ENCODE peak calls at places on chromosome 6, in four cellular contexts. One of them, this sample, is unnamed.

GRCh38 chr6:168162366-168162765 is 83.4 kb upstream of the FRMD1 start:
- DNase-seq in tibial nerve: peak; percentile 3
- DNase-seq in epithelial cell of proximal tubule: no peak
- DNase-seq in CD8-positive, alpha-beta memory T cell: no peak
- DNase-seq in this sample: no peak

GRCh38 chr6:3208096-3208774 is 19.2 kb downstream of the TUBB2B start:
- DNase-seq in tibial nerve: peak; percentile 45
- DNase-seq in epithelial cell of proximal tubule: no peak
- DNase-seq in CD8-positive, alpha-beta memory T cell: no peak
- DNase-seq in this sample: peak; percentile 68

GRCh38 chr6:113856011-113856551 is 1.1 kb upstream of the MARCKS start:
- DNase-seq in tibial nerve: peak; percentile 30
- DNase-seq in epithelial cell of proximal tubule: no peak
- DNase-seq in CD8-positive, alpha-beta memory T cell: no peak
- DNase-seq in this sample: no peak

GRCh38 chr6:80214436-80215022 is 108.1 kb downstream of the BCKDHB start:
- DNase-seq in tibial nerve: no peak
- DNase-seq in epithelial cell of proximal tubule: peak; percentile 12
- DNase-seq in CD8-positive, alpha-beta memory T cell: no peak
- DNase-seq in this sample: peak; percentile 53

GRCh38 chr6:168496932-168497331 is 55.9 kb downstream of the SMOC2 start:
- DNase-seq in tibial nerve: no peak
- DNase-seq in epithelial cell of proximal tubule: no peak
- DNase-seq in CD8-positive, alpha-beta memory T cell: no peak
- DNase-seq in this sample: no peak

GRCh38 chr6:34888874-34889555 is at the start of gene ANKS1A:
- DNase-seq in tibial nerve: peak; percentile 72
- DNase-seq in epithelial cell of proximal tubule: no peak
- DNase-seq in CD8-positive, alpha-beta memory T cell: peak; percentile 95
- DNase-seq in this sample: no peak

GRCh38 chr6:130708338-130708737 is 118.9 kb upstream of the SMLR1 start:
- DNase-seq in tibial nerve: no peak
- DNase-seq in epithelial cell of proximal tubule: no peak
- DNase-seq in CD8-positive, alpha-beta memory T cell: no peak
- DNase-seq in this sample: no peak

GRCh38 chr6:31829633-31830492 is 2.3 kb downstream of the HSPA1B start:
- DNase-seq in tibial nerve: no peak
- DNase-seq in epithelial cell of proximal tubule: no peak
- DNase-seq in CD8-positive, alpha-beta memory T cell: no peak
- DNase-seq in this sample: no peak

GRCh38 chr6:62669831-62670230 is 383.8 kb upstream of the KHDRBS2 start:
- DNase-seq in tibial nerve: no peak
- DNase-seq in epithelial cell of proximal tubule: no peak
- DNase-seq in CD8-positive, alpha-beta memory T cell: no peak
- DNase-seq in this sample: no peak

GRCh38 chr6:112835078-112835477 is 487.9 kb downstream of the RFPL4B start:
- DNase-seq in tibial nerve: no peak
- DNase-seq in epithelial cell of proximal tubule: no peak
- DNase-seq in CD8-positive, alpha-beta memory T cell: no peak
- DNase-seq in this sample: no peak

GRCh38 chr6:88680654-88681053 is 282.8 kb downstream of the RNGTT start:
- DNase-seq in tibial nerve: no peak
- DNase-seq in epithelial cell of proximal tubule: no peak
- DNase-seq in CD8-positive, alpha-beta memory T cell: no peak
- DNase-seq in this sample: no peak

GRCh38 chr6:135481786-135482369 is 15.7 kb downstream of the AHI1 start:
- DNase-seq in tibial nerve: no peak
- DNase-seq in epithelial cell of proximal tubule: no peak
- DNase-seq in CD8-positive, alpha-beta memory T cell: no peak
- DNase-seq in this sample: no peak

GRCh38 chr6:97427648-97428047 is 144.6 kb upstream of the MMS22L start:
- DNase-seq in tibial nerve: no peak
- DNase-seq in epithelial cell of proximal tubule: no peak
- DNase-seq in CD8-positive, alpha-beta memory T cell: no peak
- DNase-seq in this sample: no peak

GRCh38 chr6:109782401-109783046 is 91.4 kb downstream of the FIG4 start:
- DNase-seq in tibial nerve: no peak
- DNase-seq in epithelial cell of proximal tubule: no peak
- DNase-seq in CD8-positive, alpha-beta memory T cell: no peak
- DNase-seq in this sample: no peak

GRCh38 chr6:135594000-135594399 is 96.5 kb upstream of the AHI1 start:
- DNase-seq in tibial nerve: no peak
- DNase-seq in epithelial cell of proximal tubule: no peak
- DNase-seq in CD8-positive, alpha-beta memory T cell: no peak
- DNase-seq in this sample: no peak

GRCh38 chr6:168942646-168943045 is 311.0 kb downstream of the THBS2 start:
- DNase-seq in tibial nerve: no peak
- DNase-seq in epithelial cell of proximal tubule: no peak
- DNase-seq in CD8-positive, alpha-beta memory T cell: no peak
- DNase-seq in this sample: no peak

GRCh38 chr6:26457407-26457795 is 354 bp upstream of the BTN2A1 start:
- DNase-seq in tibial nerve: no peak
- DNase-seq in epithelial cell of proximal tubule: no peak
- DNase-seq in CD8-positive, alpha-beta memory T cell: no peak
- DNase-seq in this sample: no peak

GRCh38 chr6:142846459-142846831 is 98.5 kb downstream of the HIVEP2 start:
- DNase-seq in tibial nerve: no peak
- DNase-seq in epithelial cell of proximal tubule: peak; percentile 78
- DNase-seq in CD8-positive, alpha-beta memory T cell: no peak
- DNase-seq in this sample: no peak

GRCh38 chr6:54107470-54107869 is 3.8 kb upstream of the MLIP start:
- DNase-seq in tibial nerve: no peak
- DNase-seq in epithelial cell of proximal tubule: no peak
- DNase-seq in CD8-positive, alpha-beta memory T cell: no peak
- DNase-seq in this sample: no peak

GRCh38 chr6:85551264-85551663 is 42.4 kb downstream of the SNX14 start:
- DNase-seq in tibial nerve: no peak
- DNase-seq in epithelial cell of proximal tubule: no peak
- DNase-seq in CD8-positive, alpha-beta memory T cell: no peak
- DNase-seq in this sample: no peak

GRCh38 chr6:72977114-72977513 is 248.2 kb downstream of the KHDC1L start:
- DNase-seq in tibial nerve: no peak
- DNase-seq in epithelial cell of proximal tubule: no peak
- DNase-seq in CD8-positive, alpha-beta memory T cell: no peak
- DNase-seq in this sample: no peak

GRCh38 chr6:25219147-25219546 is 60.0 kb upstream of the CARMIL1 start:
- DNase-seq in tibial nerve: no peak
- DNase-seq in epithelial cell of proximal tubule: no peak
- DNase-seq in CD8-positive, alpha-beta memory T cell: no peak
- DNase-seq in this sample: no peak

GRCh38 chr6:1436334-1437306 is 47.2 kb downstream of the FOXF2 start:
- DNase-seq in tibial nerve: peak; percentile 90
- DNase-seq in epithelial cell of proximal tubule: peak; percentile 19
- DNase-seq in CD8-positive, alpha-beta memory T cell: no peak
- DNase-seq in this sample: peak; percentile 59

GRCh38 chr6:3959385-3959784 is 110.2 kb downstream of the FAM50B start:
- DNase-seq in tibial nerve: no peak
- DNase-seq in epithelial cell of proximal tubule: no peak
- DNase-seq in CD8-positive, alpha-beta memory T cell: no peak
- DNase-seq in this sample: no peak

DNA sequence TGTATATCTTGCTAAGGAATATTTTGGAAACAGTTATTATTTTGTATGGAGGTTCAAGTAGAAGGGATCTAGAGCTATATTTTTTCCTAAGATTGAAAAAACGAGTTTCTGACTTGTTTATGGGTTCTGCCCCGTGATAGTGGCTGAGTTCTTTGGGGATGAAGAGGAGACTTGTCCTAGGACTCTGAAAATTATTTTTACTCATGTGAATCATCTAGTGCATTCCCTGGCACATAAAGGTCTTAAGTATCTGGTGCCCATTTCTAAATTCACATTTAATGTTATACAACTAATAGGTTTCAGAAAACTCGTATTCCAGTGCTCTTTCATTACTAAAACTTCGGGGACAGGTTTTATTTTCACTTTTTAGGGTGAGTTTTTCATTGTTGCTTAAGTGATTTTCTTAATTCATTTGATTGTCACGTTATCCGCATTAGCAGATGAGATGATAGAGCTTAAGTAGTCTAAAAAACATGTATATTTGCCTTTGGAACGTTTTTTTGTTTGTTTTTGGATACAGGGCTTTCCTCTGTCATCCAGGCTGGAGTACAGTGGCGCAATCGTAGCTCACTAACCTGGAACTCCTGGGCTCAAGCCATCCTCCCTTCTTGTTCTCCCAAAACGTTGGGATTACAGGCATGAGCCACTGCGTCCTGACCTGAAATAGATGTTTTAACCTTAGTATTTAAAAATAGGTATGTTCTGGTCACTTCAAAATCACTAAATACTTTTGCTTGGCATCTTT is 2.1 kb downstream of the NFYA start:
- DNase-seq in tibial nerve: no peak
- DNase-seq in epithelial cell of proximal tubule: no peak
- DNase-seq in CD8-positive, alpha-beta memory T cell: no peak
- DNase-seq in this sample: no peak
- H3K4me3 ChIP-seq in tibial nerve: no peak overlapping the region
- H3K4me3 ChIP-seq in epithelial cell of proximal tubule: peak overlapping the region; percentile 90
- H3K4me3 ChIP-seq in CD8-positive, alpha-beta memory T cell: peak overlapping the region; percentile 98
- H3K4me3 ChIP-seq in this sample: peak overlapping the region; percentile 88

DNA sequence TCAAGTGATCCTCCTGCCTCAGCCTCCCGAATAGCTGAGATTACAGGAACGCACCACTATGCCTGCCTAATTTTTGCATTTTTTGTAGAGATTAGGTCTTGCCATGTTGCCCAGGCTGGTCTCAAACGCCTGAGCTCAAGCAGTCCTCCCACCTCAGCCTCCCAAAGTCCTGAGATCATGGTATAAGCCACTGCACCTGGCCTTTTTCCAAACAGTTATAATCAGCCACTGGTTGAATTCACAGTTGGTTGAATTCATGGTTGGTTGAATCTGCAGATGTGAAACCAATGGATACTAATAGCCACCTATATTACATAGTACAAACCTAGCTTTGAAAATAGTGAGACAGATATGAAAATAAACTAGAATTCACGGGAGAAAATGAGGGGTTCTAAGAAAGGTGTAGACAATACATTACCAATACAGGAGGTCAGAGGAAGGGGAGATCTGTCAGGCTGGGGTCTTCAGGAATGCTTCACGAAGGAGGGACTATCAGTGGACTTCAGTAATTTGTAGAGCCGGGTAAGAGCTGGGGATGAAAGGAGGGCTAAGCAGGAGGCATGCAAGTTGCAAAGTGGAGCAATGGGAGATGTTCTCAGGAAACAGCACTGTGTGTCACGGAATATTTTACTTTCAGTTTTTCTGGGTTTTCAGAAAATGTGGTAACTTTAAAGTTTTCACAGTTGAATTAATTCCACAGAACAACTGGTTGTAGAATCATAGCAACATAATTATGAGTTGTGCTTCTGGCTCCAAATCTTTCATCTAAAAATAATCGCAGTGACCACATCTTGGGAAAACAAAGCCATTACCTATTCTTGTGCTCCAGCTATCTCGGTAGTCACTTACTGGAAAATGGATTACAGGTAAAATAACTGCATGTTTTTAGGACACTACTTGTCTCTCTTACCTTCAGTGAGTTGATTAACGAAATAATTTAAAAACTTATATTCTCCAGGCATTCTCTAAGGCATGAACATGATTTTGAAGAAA is 12.9 kb upstream of the CEP85L start:
- DNase-seq in tibial nerve: no peak
- DNase-seq in epithelial cell of proximal tubule: no peak
- DNase-seq in CD8-positive, alpha-beta memory T cell: no peak
- DNase-seq in this sample: no peak
- H3K4me3 ChIP-seq in tibial nerve: no peak overlapping the region
- H3K4me3 ChIP-seq in epithelial cell of proximal tubule: no peak overlapping the region
- H3K4me3 ChIP-seq in CD8-positive, alpha-beta memory T cell: peak overlapping the region; percentile 58
- H3K4me3 ChIP-seq in this sample: no peak overlapping the region

GRCh38 chr6:117404548-117404947 is 21.2 kb downstream of the ROS1 start:
- DNase-seq in tibial nerve: no peak
- DNase-seq in epithelial cell of proximal tubule: no peak
- DNase-seq in CD8-positive, alpha-beta memory T cell: no peak
- DNase-seq in this sample: no peak

GRCh38 chr6:117411474-117411873 is 14.3 kb downstream of the ROS1 start:
- DNase-seq in tibial nerve: no peak
- DNase-seq in epithelial cell of proximal tubule: no peak
- DNase-seq in CD8-positive, alpha-beta memory T cell: no peak
- DNase-seq in this sample: no peak

GRCh38 chr6:117414770-117415169 is 11.0 kb downstream of the ROS1 start:
- DNase-seq in tibial nerve: no peak
- DNase-seq in epithelial cell of proximal tubule: no peak
- DNase-seq in CD8-positive, alpha-beta memory T cell: no peak
- DNase-seq in this sample: peak; percentile 47

GRCh38 chr6:117409863-117410262 is 15.9 kb downstream of the ROS1 start:
- DNase-seq in tibial nerve: no peak
- DNase-seq in epithelial cell of proximal tubule: no peak
- DNase-seq in CD8-positive, alpha-beta memory T cell: no peak
- DNase-seq in this sample: no peak

GRCh38 chr6:117409420-117409819 is 16.3 kb downstream of the ROS1 start:
- DNase-seq in tibial nerve: no peak
- DNase-seq in epithelial cell of proximal tubule: no peak
- DNase-seq in CD8-positive, alpha-beta memory T cell: no peak
- DNase-seq in this sample: no peak
- H3K4me3 ChIP-seq in tibial nerve: no peak overlapping the region
- H3K4me3 ChIP-seq in epithelial cell of proximal tubule: no peak overlapping the region
- H3K4me3 ChIP-seq in CD8-positive, alpha-beta memory T cell: no peak overlapping the region
- H3K4me3 ChIP-seq in this sample: no peak overlapping the region

GRCh38 chr6:36979343-36979742 is 6.7 kb downstream of the MTCH1 start:
- DNase-seq in tibial nerve: peak; percentile 60
- DNase-seq in epithelial cell of proximal tubule: no peak
- DNase-seq in CD8-positive, alpha-beta memory T cell: no peak
- DNase-seq in this sample: peak; percentile 16
- H3K4me3 ChIP-seq in tibial nerve: no peak overlapping the region
- H3K4me3 ChIP-seq in epithelial cell of proximal tubule: no peak overlapping the region
- H3K4me3 ChIP-seq in CD8-positive, alpha-beta memory T cell: no peak overlapping the region
- H3K4me3 ChIP-seq in this sample: no peak overlapping the region

GRCh38 chr6:158853072-158853871 is 34.1 kb upstream of the EZR start:
- DNase-seq in tibial nerve: no peak
- DNase-seq in epithelial cell of proximal tubule: peak; percentile 93
- DNase-seq in CD8-positive, alpha-beta memory T cell: peak; percentile 96
- DNase-seq in this sample: peak; percentile 86
- H3K4me3 ChIP-seq in tibial nerve: no peak overlapping the region
- H3K4me3 ChIP-seq in epithelial cell of proximal tubule: no peak overlapping the region
- H3K4me3 ChIP-seq in CD8-positive, alpha-beta memory T cell: peak overlapping the region; percentile 68
- H3K4me3 ChIP-seq in this sample: no peak overlapping the region

This sample was measured in astrocyte of the cerebellum.